ENCODE peak calls at places on chromosomes 12 and 14, in seven cellular contexts. A is fibroblast of villous mesenchyme, E is lower lobe of right lung, V is ELR, W is T-helper 9 cell, R is astrocyte, C is RCC 7860. T is an unnamed sample.

GRCh38 chr14:103109789-103110415 is 13.4 kb upstream of the TNFAIP2 start:
- DNase-seq in A (peak), E (no peak), V (peak), W (no peak), R (peak), C (peak), T (no peak)

GRCh38 chr12:57800965-57801364 is 17.6 kb downstream of the AVIL start:
- DNase-seq in A (no peak), E (no peak), V (no peak), W (no peak), R (no peak), C (no peak), T (no peak)

GRCh38 chr12:32344047-32344446 is 55.3 kb upstream of the FGD4 start:
- DNase-seq in A (no peak), E (no peak), V (no peak), W (no peak), R (no peak), C (no peak), T (no peak)

GRCh38 chr14:35909675-35910074 is 83.5 kb downstream of the BRMS1L start:
- DNase-seq in A (no peak), E (no peak), V (no peak), W (no peak), R (no peak), C (no peak), T (no peak)

GRCh38 chr14:39240769-39241168 is 7.1 kb downstream of the MIA2 start:
- DNase-seq in A (no peak), E (no peak), V (no peak), W (no peak), R (no peak), C (no peak), T (no peak)

GRCh38 chr12:97921957-97922722 is 459.5 kb downstream of the RMST start:
- DNase-seq in A (peak), E (no peak), V (peak), W (no peak), R (peak), C (peak), T (no peak)

GRCh38 chr14:81169711-81170103 is 51.1 kb downstream of the GTF2A1 start:
- DNase-seq in A (no peak), E (peak), V (peak), W (peak), R (no peak), C (no peak), T (no peak)

GRCh38 chr14:31020834-31021575 is 4.4 kb upstream of the AP4S1 start:
- DNase-seq in A (no peak), E (no peak), V (no peak), W (no peak), R (no peak), C (no peak), T (no peak)

GRCh38 chr12:40996091-40996490 is 192.0 kb upstream of the PDZRN4 start:
- DNase-seq in A (no peak), E (no peak), V (no peak), W (no peak), R (no peak), C (no peak), T (no peak)

GRCh38 chr12:99479149-99479548 is 168.4 kb upstream of the GARIN6 start:
- DNase-seq in A (no peak), E (no peak), V (no peak), W (no peak), R (no peak), C (no peak), T (no peak)

GRCh38 chr14:93906341-93907329 is 20.5 kb upstream of the FAM181A start:
- DNase-seq in A (peak), E (peak), V (peak), W (peak), R (no peak), C (peak), T (peak)

GRCh38 chr12:4353785-4354208 is 25.7 kb downstream of the FGF23 start:
- DNase-seq in A (no peak), E (no peak), V (peak), W (peak), R (no peak), C (no peak), T (peak)

GRCh38 chr12:30423330-30423729 is 272.3 kb downstream of the IPO8 start:
- DNase-seq in A (no peak), E (no peak), V (no peak), W (no peak), R (no peak), C (no peak), T (no peak)

GRCh38 chr12:101596172-101596571 is 1.4 kb downstream of the MYBPC1 start:
- DNase-seq in A (no peak), E (no peak), V (no peak), W (no peak), R (no peak), C (no peak), T (no peak)

GRCh38 chr14:36683083-36683724 is 21.5 kb downstream of the PAX9 start:
- DNase-seq in A (no peak), E (no peak), V (no peak), W (no peak), R (no peak), C (no peak), T (no peak)

GRCh38 chr12:120290541-120291312 is 976 bp downstream of the RNU4-2 start:
- DNase-seq in A (peak), E (peak), V (peak), W (no peak), R (peak), C (peak), T (no peak)

GRCh38 chr12:66596189-66596588 is 82.7 kb downstream of the GRIP1 start:
- DNase-seq in A (peak), E (no peak), V (peak), W (no peak), R (peak), C (no peak), T (no peak)

GRCh38 chr14:98906123-98906995 is 365.6 kb downstream of the BCL11B start:
- DNase-seq in A (no peak), E (no peak), V (no peak), W (no peak), R (peak), C (peak), T (no peak)

GRCh38 chr14:101364503-101365328 is 196.6 kb upstream of the DIO3 start:
- DNase-seq in A (peak), E (no peak), V (no peak), W (no peak), R (no peak), C (no peak), T (no peak)